ENCODE peak calls at places on chromosomes 5 and 9, in nine cellular contexts. N is tibial artery; V is PC-3; R is Peyer's patch; C is stomach; W is CD4-positive, CD25-positive, alpha-beta regulatory T cell; G is AG04450; O is hepatocyte; F is heart right ventricle. L is an unnamed sample.

GRCh38 chr5:138760448-138761110 is 7.4 kb downstream of the CTNNA1 start:
- DNase-seq in C (no peak), W (no peak), F (no peak), R (no peak), N (no peak), V (peak; percentile 31), O (no peak), G (no peak), L (no peak)

GRCh38 chr9:95574176-95574575 is 57.4 kb upstream of the PTCH1 start:
- DNase-seq in V (no peak), W (no peak), G (no peak), O (no peak), N (no peak), F (no peak), R (no peak), C (no peak), L (no peak)

GRCh38 chr9:8859416-8859815 is 1059.8 kb upstream of the DMAC1 start:
- DNase-seq in C (no peak), R (no peak), N (no peak), V (no peak), F (no peak), O (no peak), W (no peak), G (no peak), L (no peak)

GRCh38 chr5:760363-761205 is 23.9 kb downstream of the ZDHHC11B start:
- DNase-seq in O (peak; percentile 8), R (peak; percentile 52), W (no peak), V (no peak), F (no peak), C (peak; percentile 25), N (no peak), G (no peak), L (no peak)

GRCh38 chr5:77087484-77088291 is 603 bp upstream of the ZBED3 start:
- DNase-seq in N (peak; percentile 46), F (peak; percentile 27), R (no peak), G (no peak), W (no peak), O (peak; percentile 32), V (no peak), C (peak; percentile 66), L (no peak)

GRCh38 chr9:128349772-128350171 is 9.4 kb downstream of the SLC27A4 start:
- DNase-seq in N (no peak), G (no peak), V (no peak), O (no peak), C (no peak), W (no peak), R (no peak), F (no peak), L (no peak)

GRCh38 chr9:27489087-27489876 is 34.8 kb upstream of the IFNK start:
- DNase-seq in N (no peak), W (no peak), C (no peak), O (no peak), F (no peak), V (no peak), R (no peak), G (no peak), L (no peak)

GRCh38 chr9:69370430-69370829 is 45.4 kb downstream of the ENTREP1 start:
- DNase-seq in C (no peak), W (no peak), R (no peak), G (no peak), V (peak; percentile 61), N (no peak), F (no peak), O (no peak), L (no peak)

GRCh38 chr5:159058928-159059636 is 40.6 kb downstream of the EBF1 start:
- DNase-seq in V (no peak), N (no peak), O (no peak), G (no peak), F (no peak), W (no peak), C (no peak), R (no peak), L (no peak)

GRCh38 chr5:146816775-146817387 is 61.7 kb downstream of the PPP2R2B start:
- DNase-seq in O (no peak), W (no peak), C (no peak), G (no peak), N (no peak), F (no peak), V (no peak), R (no peak), L (no peak)

GRCh38 chr9:70110194-70111041 is 66.8 kb downstream of the MAMDC2 start:
- DNase-seq in G (no peak), N (no peak), V (no peak), O (no peak), R (no peak), C (no peak), W (no peak), F (no peak), L (no peak)

GRCh38 chr9:101121836-101122399 is 93.4 kb downstream of the PLPPR1 start:
- DNase-seq in R (no peak), V (no peak), W (no peak), N (no peak), O (no peak), G (no peak), C (no peak), F (no peak), L (no peak)

GRCh38 chr5:76582252-76583162 is 40.7 kb downstream of the F2RL2 start:
- DNase-seq in O (peak; percentile 17), W (no peak), R (no peak), V (peak; percentile 61), C (no peak), F (no peak), N (no peak), G (no peak), L (no peak)

GRCh38 chr5:83724915-83725314 is 4.3 kb upstream of the HAPLN1 start:
- DNase-seq in N (no peak), O (no peak), F (no peak), R (no peak), W (no peak), C (no peak), G (no peak), V (no peak), L (no peak)

GRCh38 chr5:172173771-172174170 is 14.3 kb downstream of the STK10 start:
- DNase-seq in C (no peak), G (no peak), O (no peak), R (no peak), W (peak; percentile 61), N (no peak), V (peak; percentile 90), F (no peak), L (peak; percentile 68)

GRCh38 chr9:87149794-87150193 is 202.5 kb upstream of the GAS1 start:
- DNase-seq in W (no peak), C (no peak), V (no peak), R (no peak), O (no peak), G (no peak), F (no peak), N (no peak), L (no peak)

GRCh38 chr5:141411575-141411974 is 1.2 kb upstream of the PCDHGA10 start:
- DNase-seq in C (no peak), F (no peak), R (no peak), O (no peak), N (no peak), V (no peak), W (no peak), G (no peak), L (no peak)
- H3K9me3 ChIP-seq in C (peaks cover 90% of the 10 kb centered on the region), F (peaks cover 99% of the 10 kb centered on the region), R (no peaks in the 10 kb centered on the region), O (peaks cover 43% of the 10 kb centered on the region), N (peaks cover 87% of the 10 kb centered on the region), V (peaks cover 11% of the 10 kb centered on the region), W (peaks cover 17% of the 10 kb centered on the region), G (peaks cover 58% of the 10 kb centered on the region), L (peaks cover 5% of the 10 kb centered on the region)

GRCh38 chr9:104429147-104429546 is 74.9 kb upstream of the OR13F1 start:
- DNase-seq in F (no peak), R (peak; percentile 29), G (no peak), N (no peak), O (no peak), W (no peak), C (no peak), V (no peak), L (no peak)
- H3K9me3 ChIP-seq in F (peaks cover 16% of the 10 kb centered on the region), R (no peaks in the 10 kb centered on the region), G (peaks cover 8% of the 10 kb centered on the region), N (peaks cover 8% of the 10 kb centered on the region), O (no peaks in the 10 kb centered on the region), W (no peaks in the 10 kb centered on the region), C (peaks cover 8% of the 10 kb centered on the region), V (no peaks in the 10 kb centered on the region), L (no peaks in the 10 kb centered on the region)

DNA sequence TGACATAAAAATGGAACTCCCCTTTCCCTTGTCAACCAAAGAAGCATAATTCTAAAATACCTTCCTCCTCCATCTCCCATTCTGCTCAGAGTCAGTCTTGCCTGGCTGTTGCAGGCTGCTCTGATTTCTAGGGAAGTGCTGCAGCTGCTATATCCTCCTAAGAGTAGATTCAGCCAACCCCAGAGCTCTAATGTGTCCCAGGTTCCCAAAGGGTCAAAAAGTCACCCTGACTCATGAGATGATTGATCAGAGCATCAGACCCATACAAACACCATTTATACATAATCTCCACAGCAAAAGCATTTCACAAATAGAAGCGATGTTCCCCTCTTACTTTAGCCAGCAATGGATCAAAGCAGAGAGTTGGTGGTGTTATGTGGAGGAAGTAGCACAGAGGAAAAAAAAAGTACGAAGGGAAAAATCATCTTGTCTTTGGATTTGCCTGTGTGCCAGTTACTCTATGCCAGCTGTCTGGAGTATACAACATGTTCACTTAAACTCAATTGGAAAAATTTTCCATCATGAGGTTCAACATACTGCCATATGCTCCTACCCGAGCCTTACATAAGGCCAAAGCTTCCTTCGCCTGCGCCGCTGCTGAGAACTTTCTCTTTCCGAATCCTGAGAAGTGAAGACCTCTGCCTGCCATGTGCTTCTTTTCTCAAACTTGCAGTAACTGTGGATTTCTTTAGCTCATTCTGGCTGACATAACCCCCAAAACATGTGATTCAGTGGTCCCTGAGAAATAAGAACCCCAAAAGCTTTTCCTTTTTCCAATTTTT is 258.0 kb downstream of the TLE4 start:
- DNase-seq in G (no peak), N (no peak), O (no peak), R (no peak), C (no peak), F (no peak), W (no peak), V (no peak), L (no peak)
- H3K9me3 ChIP-seq in G (no peaks in the 10 kb centered on the region), N (no peaks in the 10 kb centered on the region), O (no peaks in the 10 kb centered on the region), R (no peaks in the 10 kb centered on the region), C (no peaks in the 10 kb centered on the region), F (no peaks in the 10 kb centered on the region), W (no peaks in the 10 kb centered on the region), V (no peaks in the 10 kb centered on the region), L (no peaks in the 10 kb centered on the region)

GRCh38 chr9:97904725-97905124 is 17.6 kb downstream of the TRMO start:
- DNase-seq in O (no peak), F (no peak), V (no peak), W (no peak), C (no peak), G (no peak), R (no peak), N (no peak), L (peak; percentile 30)

GRCh38 chr9:97900738-97901565 is 21.3 kb downstream of the TRMO start:
- DNase-seq in F (no peak), C (no peak), V (peak; percentile 59), G (peak; percentile 21), W (no peak), N (no peak), O (peak; percentile 62), R (no peak), L (no peak)

GRCh38 chr9:97895695-97896332 is 26.5 kb downstream of the TRMO start:
- DNase-seq in O (no peak), F (no peak), R (no peak), G (no peak), N (no peak), C (no peak), W (no peak), V (peak; percentile 53), L (no peak)

GRCh38 chr9:97903168-97903567 is 19.1 kb downstream of the TRMO start:
- DNase-seq in C (no peak), V (no peak), G (no peak), N (no peak), W (no peak), O (no peak), F (no peak), R (no peak), L (no peak)

GRCh38 chr9:97900103-97900737 is 22.1 kb downstream of the TRMO start:
- DNase-seq in W (no peak), G (peak; percentile 15), N (no peak), F (no peak), V (peak; percentile 9), R (no peak), C (no peak), O (no peak), L (no peak)
- H3K9me3 ChIP-seq in W (no peaks in the 10 kb centered on the region), G (no peaks in the 10 kb centered on the region), N (no peaks in the 10 kb centered on the region), F (no peaks in the 10 kb centered on the region), V (no peaks in the 10 kb centered on the region), R (no peaks in the 10 kb centered on the region), C (no peaks in the 10 kb centered on the region), O (no peaks in the 10 kb centered on the region), L (no peaks in the 10 kb centered on the region)